ENCODE peak calls at places on chromosomes 7 and 10, in nine cellular contexts. Z is right lobe of liver, V is thoracic aorta, W is neural progenitor cell, A is WTC11, H is neural crest cell, D is PC-3, G is IMR-90, Y is fibroblast of villous mesenchyme. S is an unnamed sample.

GRCh38 chr7:43076189-43076605 is 36.2 kb upstream of the HECW1 start:
- DNase-seq in H (no peak), W (no peak), A (no peak), V (no peak), Z (no peak), G (peak; percentile 2), Y (no peak), D (no peak), S (no peak)

GRCh38 chr7:134541-134940 is 57.8 kb upstream of the FAM20C start:
- DNase-seq in W (no peak), Y (no peak), A (no peak), D (no peak), V (no peak), H (no peak), G (no peak), Z (no peak), S (no peak)

GRCh38 chr10:12193193-12193592 is 2.5 kb downstream of the NUDT5 start:
- DNase-seq in D (peak; percentile 2), G (peak; percentile 71), V (no peak), Y (peak; percentile 86), W (no peak), Z (no peak), H (no peak), A (no peak), S (no peak)

GRCh38 chr10:100043796-100044195 is 34.0 kb upstream of the DNMBP start:
- DNase-seq in D (no peak), Z (no peak), H (no peak), W (no peak), A (no peak), V (no peak), Y (peak; percentile 91), G (peak; percentile 40), S (no peak)

GRCh38 chr7:69318794-69319193 is 279.5 kb upstream of the AUTS2 start:
- DNase-seq in H (no peak), Y (no peak), A (no peak), W (no peak), V (no peak), D (no peak), Z (no peak), G (no peak), S (no peak)

GRCh38 chr7:767580-767940 is 40.5 kb upstream of the PRKAR1B start:
- DNase-seq in H (no peak), W (no peak), V (no peak), Y (peak; percentile 78), D (no peak), A (no peak), G (no peak), Z (no peak), S (no peak)

GRCh38 chr10:72729528-72729927 is 37.6 kb downstream of the MCU start:
- DNase-seq in D (no peak), A (no peak), G (no peak), Z (no peak), Y (no peak), W (no peak), H (no peak), V (no peak), S (no peak)

GRCh38 chr7:81457858-81458522 is 311.9 kb downstream of the HGF start:
- DNase-seq in W (no peak), Z (no peak), A (no peak), V (no peak), D (peak; percentile 72), G (peak; percentile 56), H (no peak), Y (peak; percentile 59), S (no peak)

GRCh38 chr10:100370561-100370975 is 23.5 kb downstream of the SCD start:
- DNase-seq in A (no peak), W (no peak), D (peak; percentile 60), V (no peak), G (peak; percentile 27), Z (no peak), H (no peak), Y (peak; percentile 75), S (no peak)

GRCh38 chr7:96479015-96479645 is 157.2 kb upstream of the SLC25A13 start:
- DNase-seq in W (no peak), A (no peak), V (no peak), H (no peak), D (no peak), Y (no peak), G (no peak), Z (no peak), S (no peak)

GRCh38 chr7:140674356-140674800 is 1.6 kb downstream of the ADCK2 start:
- DNase-seq in H (no peak), W (no peak), G (no peak), D (peak; percentile 25), V (no peak), A (no peak), Y (no peak), Z (no peak), S (no peak)

GRCh38 chr7:75596727-75597614 is 104.9 kb downstream of the SPDYE5 start:
- DNase-seq in G (peak; percentile 53), A (no peak), V (no peak), D (peak; percentile 75), Z (no peak), H (no peak), W (no peak), Y (peak; percentile 46), S (no peak)

GRCh38 chr7:132115758-132116157 is 460.5 kb downstream of the PLXNA4 start:
- DNase-seq in Z (no peak), G (no peak), W (no peak), A (no peak), D (peak; percentile 1), H (no peak), Y (no peak), V (no peak), S (no peak)

GRCh38 chr7:90621130-90621891 is 25.2 kb downstream of the CDK14 start:
- DNase-seq in V (no peak), W (no peak), D (peak; percentile 17), H (no peak), Y (peak; percentile 34), A (no peak), Z (no peak), G (no peak), S (no peak)

GRCh38 chr10:69123306-69123746 is 652 bp upstream of the VPS26A start:
- DNase-seq in Y (peak; percentile 74), Z (peak; percentile 70), A (peak; percentile 60), V (peak; percentile 15), G (peak; percentile 71), D (peak; percentile 77), W (peak; percentile 83), H (no peak), S (no peak)

GRCh38 chr7:118153551-118154177 is 30.3 kb upstream of the LSM8 start:
- DNase-seq in V (no peak), G (peak; percentile 33), D (peak; percentile 67), A (no peak), Z (no peak), Y (peak; percentile 39), H (no peak), W (peak; percentile 54), S (no peak)

GRCh38 chr7:36408589-36408988 is 18.9 kb downstream of the ANLN start:
- DNase-seq in A (no peak), H (no peak), V (no peak), D (peak; percentile 36), Z (no peak), Y (peak; percentile 56), W (no peak), G (no peak), S (no peak)

GRCh38 chr10:129792864-129793263 is 171.2 kb downstream of the EBF3 start:
- DNase-seq in Y (no peak), A (no peak), H (no peak), W (no peak), G (no peak), D (no peak), V (no peak), Z (no peak), S (no peak)

GRCh38 chr10:78624791-78625190 is 444.0 kb upstream of the ZMIZ1 start:
- DNase-seq in A (no peak), G (no peak), V (no peak), D (no peak), Y (no peak), H (no peak), Z (no peak), W (no peak), S (no peak)

GRCh38 chr10:60618861-60619260 is 159.4 kb upstream of the CDK1 start:
- DNase-seq in W (no peak), H (no peak), A (no peak), Z (no peak), D (peak; percentile 55), Y (no peak), V (no peak), G (no peak), S (no peak)
- TF ChIP-seq CTCF in W (peak; percentile 18), H (no peak), A (no peak), Z (no peak), D (peak; percentile 69), Y (no peak), V (no peak), G (no peak), S (no peak)

GRCh38 chr10:101780187-101780817 is 2.9 kb downstream of the NPM3 start:
- DNase-seq in Y (no peak), W (peak; percentile 27), Z (no peak), H (no peak), D (no peak), A (no peak), G (no peak), V (no peak), S (no peak)
- TF ChIP-seq CTCF in Y (no peak), W (no peak), Z (no peak), H (no peak), D (peak; percentile 16), A (no peak), G (no peak), V (no peak), S (no peak)

DNA sequence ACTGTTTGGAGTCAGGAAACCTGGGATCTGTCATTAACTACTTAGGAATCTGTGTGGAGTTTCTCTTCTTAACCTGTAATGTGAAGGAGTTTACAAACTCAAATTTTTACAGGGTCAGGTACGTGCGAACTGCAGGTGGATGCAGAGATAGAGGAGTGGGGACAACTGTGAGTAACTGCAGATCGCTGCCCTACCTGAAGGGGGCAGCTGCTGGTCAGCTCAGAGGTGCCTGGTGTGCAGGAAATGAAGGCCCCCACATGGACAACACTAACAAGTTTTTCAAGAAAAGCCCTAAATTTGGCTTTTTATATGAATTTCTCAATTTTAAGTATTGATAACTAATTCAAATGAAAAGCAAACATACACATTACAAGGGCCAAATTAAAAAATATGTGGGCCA is 380.0 kb downstream of the REEP3 start:
- DNase-seq in Y (no peak), V (no peak), W (no peak), G (no peak), Z (no peak), H (no peak), D (peak; percentile 24), A (peak; percentile 55), S (no peak)
- TF ChIP-seq CTCF in Y (peak; percentile 21), V (no peak), W (peak; percentile 50), G (no peak), Z (no peak), H (peak; percentile 38), D (peak; percentile 68), A (peak; percentile 79), S (no peak)

DNA sequence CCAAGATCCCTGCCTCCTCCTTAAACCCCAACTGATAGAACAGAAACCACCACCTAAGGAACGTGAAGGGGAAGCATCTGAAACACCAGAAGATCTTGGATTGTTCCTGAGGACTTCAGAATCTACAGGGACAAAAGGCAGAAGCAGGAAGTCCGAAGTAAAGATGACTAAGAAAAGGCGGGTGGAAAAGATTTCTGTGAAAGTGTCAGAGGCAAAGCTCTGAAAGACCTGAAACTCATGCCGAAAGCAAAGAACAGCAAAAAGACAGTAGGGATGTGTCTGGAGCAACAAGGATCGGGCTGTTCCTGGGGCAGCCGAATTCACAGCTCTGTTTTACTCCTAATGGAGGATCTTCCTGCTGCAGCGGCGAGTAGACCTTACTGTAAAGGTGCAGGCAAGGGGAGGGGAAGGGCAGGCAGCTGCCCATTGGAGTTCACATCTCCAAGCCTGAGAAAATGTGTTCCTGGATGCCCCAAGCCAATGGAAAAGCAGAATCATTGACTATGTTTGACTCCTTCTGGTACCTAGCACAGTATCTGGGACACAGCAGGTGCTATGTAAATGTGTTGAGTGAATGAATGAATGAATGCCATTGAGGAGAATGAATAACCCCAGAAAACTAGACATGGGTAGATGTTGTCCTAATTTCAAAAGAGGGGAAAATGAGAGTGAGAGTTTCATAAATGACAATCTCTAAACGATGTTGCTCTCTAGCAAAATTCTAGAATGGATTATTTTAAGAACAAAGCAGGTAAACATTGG is 40.4 kb downstream of the PDIA4 start:
- DNase-seq in V (no peak), G (peak; percentile 43), D (peak; percentile 34), A (no peak), W (peak; percentile 39), Z (peak; percentile 54), H (no peak), Y (no peak), S (no peak)
- TF ChIP-seq CTCF in V (no peak), G (no peak), D (no peak), A (no peak), W (no peak), Z (no peak), H (no peak), Y (no peak), S (no peak)

S was measured in omental fat pad.